ENCODE peak calls at places on chromosomes 5 and 9, in four cellular contexts. N is foreskin fibroblast, Y is activated T-cell treated with anti-CD3 and anti-CD28 coated beads for 1 hour, D is HCEC 1CT. K is an unnamed sample.

GRCh38 chr5:167549763-167550162 is 741.7 kb upstream of the WWC1 start:
- DNase-seq in N (no peak), D (no peak), Y (no peak), K (no peak)

GRCh38 chr9:19446361-19446861 is 37.6 kb downstream of the ACER2 start:
- DNase-seq in Y (no peak), D (no peak), N (no peak), K (no peak)

GRCh38 chr5:119743927-119744326 is 114.6 kb downstream of the FAM170A start:
- DNase-seq in N (no peak), Y (no peak), D (peak), K (peak)

GRCh38 chr5:107705390-107706014 is 34.8 kb upstream of the EFNA5 start:
- DNase-seq in Y (no peak), D (peak), N (peak), K (no peak)

GRCh38 chr5:95641803-95642220 is 4.8 kb upstream of the RFESD start:
- DNase-seq in N (peak), Y (no peak), D (no peak), K (no peak)

GRCh38 chr5:72472031-72472430 is 35.2 kb downstream of the ZNF366 start:
- DNase-seq in D (no peak), N (no peak), Y (no peak), K (no peak)

GRCh38 chr5:56523779-56524178 is 290.6 kb upstream of the ANKRD55 start:
- DNase-seq in Y (no peak), N (no peak), D (no peak), K (no peak)

GRCh38 chr5:159680095-159680494 is 236.2 kb upstream of the ADRA1B start:
- DNase-seq in Y (no peak), D (no peak), N (no peak), K (no peak)

GRCh38 chr5:2669913-2670312 is 81.6 kb downstream of the IRX2 start:
- DNase-seq in D (no peak), N (no peak), Y (no peak), K (no peak)

GRCh38 chr9:133539434-133539833 is 4.9 kb downstream of the ADAMTSL2 start:
- DNase-seq in D (no peak), Y (no peak), N (no peak), K (no peak)

GRCh38 chr9:129109952-129110739 is 447 bp downstream of the CRAT start:
- DNase-seq in N (peak), Y (no peak), D (peak), K (no peak)

GRCh38 chr9:89440548-89440947 is 57.4 kb downstream of the SEMA4D start:
- DNase-seq in D (no peak), Y (no peak), N (no peak), K (no peak)

GRCh38 chr5:179805529-179806249 is 977 bp downstream of the MGAT4B start:
- DNase-seq in Y (no peak), D (peak), N (peak), K (no peak)

GRCh38 chr5:59816901-59817300 is 76.6 kb downstream of the PDE4D start:
- DNase-seq in D (no peak), Y (no peak), N (no peak), K (no peak)

GRCh38 chr5:157511656-157512644 is 51.9 kb downstream of the NIPAL4 start:
- DNase-seq in N (peak), D (peak), Y (no peak), K (no peak)

GRCh38 chr5:43711496-43711895 is 108.5 kb downstream of the NNT start:
- DNase-seq in N (no peak), Y (no peak), D (peak), K (no peak)

GRCh38 chr5:35899805-35900204 is 38.6 kb downstream of the CAPSL start:
- DNase-seq in D (no peak), N (no peak), Y (no peak), K (no peak)

GRCh38 chr5:73447234-73448071 is 1.1 kb downstream of the FOXD1 start:
- DNase-seq in N (no peak), D (peak), Y (no peak), K (no peak)

GRCh38 chr5:35665066-35665465 is 47.4 kb downstream of the SPEF2 start:
- DNase-seq in D (no peak), Y (no peak), N (no peak), K (peak)

GRCh38 chr5:75681125-75681830 is 36.0 kb downstream of the POC5 start:
- DNase-seq in D (peak), N (no peak), Y (no peak), K (no peak)

GRCh38 chr5:181222630-181223040 is 446 bp upstream of the TRIM41 start:
- DNase-seq in Y (no peak), N (peak), D (peak), K (no peak)

GRCh38 chr5:17314907-17315471 is 97.6 kb downstream of the BASP1 start:
- DNase-seq in Y (no peak), D (peak), N (no peak), K (peak)

GRCh38 chr9:32015795-32016194 is 368.6 kb upstream of the ACO1 start:
- DNase-seq in D (no peak), Y (no peak), N (no peak), K (no peak)

GRCh38 chr5:179536676-179537075 is 13.7 kb upstream of the RUFY1 start:
- DNase-seq in D (no peak), Y (no peak), N (no peak), K (no peak)

GRCh38 chr9:37454238-37454637 is 11.0 kb downstream of the ZBTB5 start:
- DNase-seq in D (no peak), N (no peak), Y (no peak), K (no peak)